ENCODE peak calls at places on chromosomes 1 and 21, in six cellular contexts. F is IMR-90, K is H9, A is neuronal stem cell, L is mesendoderm, B is H1. E is an unnamed sample.

GRCh38 chr1:66770694-66771093 is 18.4 kb downstream of the DYNLT5 start:
- DNase-seq in F (no peak), K (no peak), A (no peak), L (no peak), B (no peak), E (no peak)

GRCh38 chr1:54125671-54126070 is 27.1 kb downstream of the CDCP2 start:
- DNase-seq in F (peak), K (peak), A (no peak), L (peak), B (no peak), E (peak)

GRCh38 chr1:192907545-192908243 is 98.9 kb downstream of the RGS2 start:
- DNase-seq in F (peak), K (no peak), A (no peak), L (no peak), B (no peak), E (peak)

GRCh38 chr1:209822706-209823105 is 5.1 kb upstream of the UTP25 start:
- DNase-seq in F (no peak), K (no peak), A (no peak), L (no peak), B (no peak), E (no peak)

GRCh38 chr1:222896630-222897526 is 82.0 kb downstream of the DISP1 start:
- DNase-seq in F (peak), K (no peak), A (no peak), L (no peak), B (no peak), E (peak)

GRCh38 chr1:205301220-205301821 is 20.2 kb downstream of the NUAK2 start:
- DNase-seq in F (peak), K (peak), A (peak), L (peak), B (peak), E (peak)

GRCh38 chr1:77825356-77825709 is 45.9 kb downstream of the MIGA1 start:
- DNase-seq in F (peak), K (no peak), A (no peak), L (peak), B (no peak), E (peak)

GRCh38 chr1:116983678-116984077 is 17.9 kb upstream of the CD101 start:
- DNase-seq in F (no peak), K (no peak), A (no peak), L (no peak), B (no peak), E (peak)

GRCh38 chr1:203025721-203026665 is at the start of gene PPFIA4:
- DNase-seq in F (peak), K (peak), A (peak), L (peak), B (peak), E (peak)

GRCh38 chr1:224513787-224514209 is 79.2 kb upstream of the WDR26 start:
- DNase-seq in F (peak), K (peak), A (peak), L (peak), B (no peak), E (peak)

GRCh38 chr1:212607206-212607923 is 1.2 kb upstream of the ATF3 start:
- DNase-seq in F (no peak), K (no peak), A (no peak), L (no peak), B (no peak), E (peak)

GRCh38 chr1:207959141-207959825 is 48.4 kb upstream of the CD34 start:
- DNase-seq in F (peak), K (peak), A (peak), L (peak), B (no peak), E (peak)

GRCh38 chr1:83515566-83516169 is 483.3 kb downstream of the TTLL7 start:
- DNase-seq in F (no peak), K (no peak), A (no peak), L (no peak), B (no peak), E (peak)

GRCh38 chr1:23585321-23586022 is 26.2 kb upstream of the ID3 start:
- DNase-seq in F (peak), K (no peak), A (no peak), L (no peak), B (no peak), E (peak)

GRCh38 chr21:21688877-21689276 is 690.7 kb downstream of the NCAM2 start:
- DNase-seq in F (peak), K (peak), A (peak), L (peak), B (peak), E (peak)

GRCh38 chr21:16193758-16194606 is 464.2 kb downstream of the USP25 start:
- DNase-seq in F (peak), K (peak), A (peak), L (peak), B (peak), E (peak)

GRCh38 chr1:18109058-18109755 is 1.6 kb downstream of the IGSF21 start:
- DNase-seq in F (no peak), K (no peak), A (no peak), L (no peak), B (no peak), E (no peak)

GRCh38 chr1:157107702-157108101 is 8.1 kb upstream of the ETV3L start:
- DNase-seq in F (no peak), K (peak), A (no peak), L (no peak), B (no peak), E (no peak)

GRCh38 chr1:107829083-107829771 is 135.8 kb downstream of the VAV3 start:
- DNase-seq in F (no peak), K (no peak), A (no peak), L (no peak), B (no peak), E (peak)

GRCh38 chr1:39409055-39409816 is 82.2 kb upstream of the BMP8A start:
- DNase-seq in F (peak), K (peak), A (peak), L (peak), B (no peak), E (peak)

GRCh38 chr1:1929639-1930545 is 10.8 kb upstream of the TMEM52 start:
- DNase-seq in F (no peak), K (no peak), A (no peak), L (no peak), B (no peak), E (no peak)

GRCh38 chr21:45456836-45457160 is 51.8 kb downstream of the COL18A1 start:
- DNase-seq in F (no peak), K (no peak), A (no peak), L (no peak), B (no peak), E (no peak)

GRCh38 chr21:45323487-45324380 is 36.0 kb upstream of the POFUT2 start:
- DNase-seq in F (peak), K (no peak), A (no peak), L (no peak), B (no peak), E (peak)

GRCh38 chr1:38872401-38873026 is 634 bp downstream of the MYCBP start:
- DNase-seq in F (peak), K (no peak), A (no peak), L (peak), B (no peak), E (peak)

GRCh38 chr1:114688526-114688925 is 6.8 kb downstream of the AMPD1 start:
- DNase-seq in F (no peak), K (no peak), A (no peak), L (no peak), B (no peak), E (no peak)

GRCh38 chr1:66275601-66276023 is 258.3 kb upstream of the SGIP1 start:
- DNase-seq in F (no peak), K (no peak), A (no peak), L (no peak), B (no peak), E (no peak)

GRCh38 chr1:230163205-230163604 is 96.2 kb downstream of the GALNT2 start:
- DNase-seq in F (peak), K (peak), A (no peak), L (no peak), B (no peak), E (peak)

GRCh38 chr1:197441990-197442389 is 173.9 kb downstream of the CRB1 start:
- DNase-seq in F (peak), K (no peak), A (no peak), L (peak), B (peak), E (peak)

GRCh38 chr1:46039571-46040052 is 92.8 kb downstream of the PIK3R3 start:
- DNase-seq in F (peak), K (no peak), A (no peak), L (no peak), B (no peak), E (peak)

GRCh38 chr1:203607169-203607873 is 19.3 kb upstream of the ATP2B4 start:
- DNase-seq in F (peak), K (no peak), A (no peak), L (no peak), B (no peak), E (peak)

GRCh38 chr21:38476385-38476784 is 21.9 kb downstream of the ERG start:
- DNase-seq in F (no peak), K (no peak), A (no peak), L (no peak), B (no peak), E (peak)

GRCh38 chr1:1006305-1007159 is 6.6 kb upstream of the HES4 start:
- DNase-seq in F (no peak), K (peak), A (no peak), L (peak), B (no peak), E (no peak)

GRCh38 chr1:225464851-225465792 is 37.3 kb upstream of the LBR start:
- DNase-seq in F (no peak), K (peak), A (peak), L (peak), B (no peak), E (no peak)

GRCh38 chr1:246609632-246610031 is 43.4 kb downstream of the CNST start:
- DNase-seq in F (no peak), K (no peak), A (no peak), L (no peak), B (no peak), E (peak)

GRCh38 chr1:41447995-41448770 is 36.3 kb downstream of the EDN2 start:
- DNase-seq in F (no peak), K (no peak), A (no peak), L (peak), B (no peak), E (peak)

GRCh38 chr1:41450747-41451285 is 33.7 kb downstream of the EDN2 start:
- DNase-seq in F (no peak), K (no peak), A (no peak), L (no peak), B (no peak), E (no peak)

GRCh38 chr1:41448831-41449230 is 35.7 kb downstream of the EDN2 start:
- DNase-seq in F (no peak), K (no peak), A (no peak), L (no peak), B (no peak), E (no peak)

GRCh38 chr1:41446851-41447610 is 37.5 kb downstream of the EDN2 start:
- DNase-seq in F (no peak), K (no peak), A (no peak), L (no peak), B (no peak), E (no peak)

DNA sequence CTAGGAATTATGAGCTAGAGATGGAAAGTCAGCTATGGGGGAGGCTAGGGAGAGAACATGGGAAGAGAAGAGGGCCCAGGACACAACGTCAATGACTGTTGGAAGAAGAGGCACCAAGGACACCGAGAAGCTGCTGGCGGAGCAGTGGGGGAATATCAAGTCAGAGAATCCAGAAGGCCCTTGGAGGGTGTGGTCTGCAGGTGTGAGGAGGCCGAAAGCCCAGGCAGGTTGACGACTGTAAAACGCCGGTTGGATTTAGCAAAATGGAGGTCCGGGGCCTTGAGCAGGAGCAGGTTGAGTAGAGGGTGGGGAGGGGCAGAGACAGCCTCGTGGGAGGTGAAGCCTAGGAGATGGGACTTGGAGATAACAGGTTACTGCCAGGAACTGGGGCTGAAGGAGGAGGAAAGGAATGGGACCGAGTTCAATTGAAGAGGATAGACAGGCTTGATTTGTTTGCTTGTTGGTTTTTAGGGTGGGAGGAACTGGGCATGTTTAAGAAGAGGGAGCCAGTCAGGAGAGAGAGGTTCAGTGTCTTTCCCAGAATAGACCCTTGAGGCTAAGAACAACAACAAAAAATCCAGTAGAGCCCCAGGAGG is 35.1 kb downstream of the EDN2 start:
- DNase-seq in F (no peak), K (no peak), A (no peak), L (peak), B (no peak), E (no peak)
- H2BK120ac ChIP-seq in F (no peak), K (no peak), A (no peak), L (no peak), B (no peak), E (no peak)

DNA sequence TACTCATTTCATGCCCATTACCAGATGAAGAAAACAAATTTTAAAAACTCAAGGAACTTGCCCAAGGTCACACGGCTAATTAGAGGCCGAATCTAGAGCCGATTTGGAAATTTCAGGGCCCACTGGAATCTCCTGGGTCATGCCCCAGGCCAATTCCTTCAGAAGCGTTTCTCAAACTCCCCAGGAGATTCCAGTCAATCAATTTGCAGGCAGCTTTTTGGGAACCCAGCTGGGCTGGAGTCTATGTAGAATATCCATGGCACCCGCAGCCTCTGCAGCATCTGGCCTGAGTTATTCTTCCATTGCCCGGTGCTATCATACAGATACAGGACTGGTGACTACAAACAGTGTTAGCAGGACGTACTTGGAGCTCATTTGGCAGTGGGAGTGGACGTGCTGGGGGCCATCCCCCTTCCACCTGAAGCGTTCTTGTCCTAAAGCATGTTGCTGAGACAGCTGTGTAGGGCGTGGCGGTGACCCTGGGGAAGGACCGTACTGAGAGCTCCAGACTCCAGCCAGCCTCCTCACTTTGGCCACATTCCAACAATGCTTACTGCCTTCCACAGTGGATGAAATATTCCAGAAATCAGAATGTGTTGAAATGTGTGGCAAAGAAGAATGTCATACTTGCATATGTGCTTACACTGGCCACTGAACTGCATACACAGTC is 38.3 kb downstream of the ABCG1 start:
- DNase-seq in F (no peak), K (no peak), A (no peak), L (no peak), B (no peak), E (peak)
- H3K23ac ChIP-seq in F (no peak), K (no peak), A (no peak), L (no peak), B (no peak), E (no peak)

GRCh38 chr1:182765416-182765815 is 24.2 kb upstream of the NPL start:
- DNase-seq in F (no peak), K (no peak), A (no peak), L (no peak), B (no peak), E (no peak)

GRCh38 chr1:182766881-182767645 is 22.5 kb upstream of the NPL start:
- DNase-seq in F (no peak), K (no peak), A (no peak), L (no peak), B (no peak), E (no peak)

GRCh38 chr1:182768973-182769372 is 20.6 kb upstream of the NPL start:
- DNase-seq in F (no peak), K (no peak), A (no peak), L (no peak), B (no peak), E (no peak)

GRCh38 chr1:182764029-182764768 is 25.4 kb upstream of the NPL start:
- DNase-seq in F (no peak), K (no peak), A (no peak), L (no peak), B (no peak), E (no peak)

GRCh38 chr1:182766050-182766449 is 23.5 kb upstream of the NPL start:
- DNase-seq in F (no peak), K (no peak), A (no peak), L (no peak), B (no peak), E (no peak)
- H2BK15ac ChIP-seq in F (no peak), K (no peak), A (no peak), L (no peak), B (no peak), E (no peak)

DNA sequence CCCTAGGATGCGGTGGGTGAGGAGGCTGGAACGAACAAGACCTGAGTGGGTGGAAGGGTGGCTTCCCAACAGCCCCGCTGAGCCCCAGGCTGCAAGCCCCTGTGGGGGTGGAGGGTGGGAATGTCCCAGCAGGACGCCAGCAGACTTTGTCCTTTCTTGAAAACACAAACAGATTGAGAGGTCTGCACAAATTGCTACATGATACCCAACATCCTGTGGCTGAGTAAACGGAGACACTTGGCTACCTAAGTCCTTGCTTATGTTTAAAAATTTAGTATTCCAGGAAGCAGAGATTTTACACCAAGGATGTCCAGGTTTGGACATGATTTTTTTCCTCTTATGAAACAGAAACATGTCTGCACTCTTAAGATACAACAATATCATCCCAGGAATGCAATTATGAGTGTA is 11.8 kb upstream of the F3 start:
- DNase-seq in F (peak), K (no peak), A (no peak), L (peak), B (no peak), E (peak)
- H2BK120ac ChIP-seq in F (peak), K (no peak), A (no peak), L (no peak), B (no peak), E (no peak)

GRCh38 chr1:11703357-11704225 is 12.1 kb downstream of the DRAXIN start:
- DNase-seq in F (no peak), K (no peak), A (no peak), L (no peak), B (no peak), E (no peak)

GRCh38 chr1:11704226-11704619 is 12.7 kb downstream of the DRAXIN start:
- DNase-seq in F (no peak), K (peak), A (peak), L (no peak), B (no peak), E (no peak)

GRCh38 chr1:11700655-11701467 is 9.4 kb downstream of the DRAXIN start:
- DNase-seq in F (no peak), K (peak), A (no peak), L (no peak), B (no peak), E (no peak)

GRCh38 chr1:11701551-11701961 is 10.0 kb downstream of the DRAXIN start:
- DNase-seq in F (no peak), K (peak), A (no peak), L (no peak), B (no peak), E (no peak)

DNA sequence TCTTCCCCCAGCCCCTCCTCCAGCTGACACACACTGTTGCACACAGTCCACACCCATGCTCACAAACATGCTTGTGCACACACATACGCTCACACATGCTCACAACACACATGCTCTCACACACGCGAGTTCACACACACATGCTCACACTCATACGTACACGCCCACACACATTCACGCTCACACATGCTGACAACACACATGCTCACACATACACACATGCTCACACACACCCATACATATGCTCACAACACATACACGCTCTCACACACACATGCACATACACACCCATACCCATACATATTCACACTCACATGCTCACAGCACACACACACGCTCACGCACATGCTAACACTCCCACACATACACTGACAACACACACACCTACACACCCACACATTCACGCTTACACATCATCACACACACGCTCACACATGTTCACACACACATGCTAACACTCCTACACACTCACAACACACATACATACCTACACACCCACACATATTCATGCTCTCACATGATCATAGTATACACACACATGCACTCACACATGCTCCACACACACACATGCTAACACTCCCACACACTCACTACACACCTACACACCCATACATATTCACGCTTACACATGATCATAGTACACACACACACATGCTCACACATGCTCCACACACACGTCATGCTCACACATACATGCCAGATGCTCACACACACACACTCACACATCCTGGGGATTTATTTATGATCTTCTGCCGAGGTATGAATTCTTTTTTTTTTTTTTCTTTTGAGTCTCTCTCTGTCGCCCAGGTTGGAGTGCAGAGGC is 10.7 kb downstream of the DRAXIN start:
- DNase-seq in F (no peak), K (no peak), A (no peak), L (no peak), B (no peak), E (no peak)
- H3K23ac ChIP-seq in F (peak), K (no peak), A (peak), L (peak), B (no peak), E (no peak)